ENCODE peak calls at places on chromosome 2, in nine cellular contexts. One of them, this sample, is unnamed.

GRCh38 chr2:66030553-66030952 is 404.4 kb upstream of the MEIS1 start:
- DNase-seq in endothelial cell of umbilical vein: no peak
- DNase-seq in K562: no peak
- DNase-seq in mammary epithelial cell: no peak
- DNase-seq in PC-3: peak; percentile 27
- DNase-seq in IMR-90: peak; percentile 4
- DNase-seq in hepatocyte: no peak
- DNase-seq in MM.1S: no peak
- DNase-seq in GM23248: peak; percentile 8
- DNase-seq in this sample: no peak

GRCh38 chr2:101667823-101668222 is 29.7 kb upstream of the MAP4K4 start:
- DNase-seq in endothelial cell of umbilical vein: no peak
- DNase-seq in GM23248: no peak
- DNase-seq in hepatocyte: no peak
- DNase-seq in mammary epithelial cell: no peak
- DNase-seq in K562: no peak
- DNase-seq in MM.1S: no peak
- DNase-seq in PC-3: no peak
- DNase-seq in IMR-90: no peak
- DNase-seq in this sample: no peak

GRCh38 chr2:170817247-170817998 is 736 bp downstream of the GAD1 start:
- DNase-seq in GM23248: peak; percentile 54
- DNase-seq in PC-3: peak; percentile 34
- DNase-seq in K562: peak; percentile 30
- DNase-seq in endothelial cell of umbilical vein: peak; percentile 40
- DNase-seq in IMR-90: peak; percentile 5
- DNase-seq in MM.1S: no peak
- DNase-seq in mammary epithelial cell: peak; percentile 65
- DNase-seq in hepatocyte: no peak
- DNase-seq in this sample: no peak

GRCh38 chr2:230216489-230216888 is 3.3 kb downstream of the SP110 start:
- DNase-seq in endothelial cell of umbilical vein: no peak
- DNase-seq in hepatocyte: no peak
- DNase-seq in mammary epithelial cell: peak; percentile 60
- DNase-seq in MM.1S: no peak
- DNase-seq in GM23248: no peak
- DNase-seq in K562: no peak
- DNase-seq in IMR-90: no peak
- DNase-seq in PC-3: no peak
- DNase-seq in this sample: no peak

GRCh38 chr2:176902454-176902853 is 310.1 kb upstream of the HNRNPA3 start:
- DNase-seq in PC-3: no peak
- DNase-seq in GM23248: no peak
- DNase-seq in hepatocyte: no peak
- DNase-seq in endothelial cell of umbilical vein: no peak
- DNase-seq in IMR-90: no peak
- DNase-seq in mammary epithelial cell: no peak
- DNase-seq in MM.1S: no peak
- DNase-seq in K562: no peak
- DNase-seq in this sample: no peak

GRCh38 chr2:47907097-47907781 is 941 bp upstream of the FBXO11 start:
- DNase-seq in mammary epithelial cell: no peak
- DNase-seq in PC-3: peak; percentile 15
- DNase-seq in K562: peak; percentile 21
- DNase-seq in GM23248: peak; percentile 45
- DNase-seq in hepatocyte: peak; percentile 28
- DNase-seq in endothelial cell of umbilical vein: no peak
- DNase-seq in IMR-90: no peak
- DNase-seq in MM.1S: peak; percentile 53
- DNase-seq in this sample: peak; percentile 53

GRCh38 chr2:156896294-156896693 is 361.2 kb upstream of the GALNT5 start:
- DNase-seq in hepatocyte: no peak
- DNase-seq in GM23248: no peak
- DNase-seq in MM.1S: peak; percentile 93
- DNase-seq in mammary epithelial cell: peak; percentile 77
- DNase-seq in PC-3: peak; percentile 88
- DNase-seq in IMR-90: peak; percentile 73
- DNase-seq in endothelial cell of umbilical vein: peak; percentile 9
- DNase-seq in K562: no peak
- DNase-seq in this sample: no peak

GRCh38 chr2:67879586-67880290 is 183.1 kb downstream of the C1D start:
- DNase-seq in hepatocyte: no peak
- DNase-seq in K562: no peak
- DNase-seq in endothelial cell of umbilical vein: no peak
- DNase-seq in IMR-90: peak; percentile 69
- DNase-seq in mammary epithelial cell: peak; percentile 81
- DNase-seq in MM.1S: no peak
- DNase-seq in GM23248: peak; percentile 80
- DNase-seq in PC-3: peak; percentile 57
- DNase-seq in this sample: no peak

GRCh38 chr2:169715379-169716228 is 18.0 kb upstream of the KLHL23 start:
- DNase-seq in mammary epithelial cell: peak; percentile 33
- DNase-seq in endothelial cell of umbilical vein: peak; percentile 58
- DNase-seq in GM23248: peak; percentile 36
- DNase-seq in hepatocyte: peak; percentile 39
- DNase-seq in MM.1S: no peak
- DNase-seq in K562: peak; percentile 29
- DNase-seq in PC-3: peak; percentile 74
- DNase-seq in IMR-90: peak; percentile 41
- DNase-seq in this sample: no peak

GRCh38 chr2:10829304-10829703 is 16.7 kb upstream of the PDIA6 start:
- DNase-seq in MM.1S: no peak
- DNase-seq in GM23248: no peak
- DNase-seq in mammary epithelial cell: no peak
- DNase-seq in K562: no peak
- DNase-seq in IMR-90: no peak
- DNase-seq in PC-3: no peak
- DNase-seq in endothelial cell of umbilical vein: no peak
- DNase-seq in hepatocyte: no peak
- DNase-seq in this sample: no peak

GRCh38 chr2:158772306-158773078 is 22.6 kb upstream of the DAPL1 start:
- DNase-seq in MM.1S: no peak
- DNase-seq in mammary epithelial cell: no peak
- DNase-seq in K562: no peak
- DNase-seq in PC-3: no peak
- DNase-seq in endothelial cell of umbilical vein: no peak
- DNase-seq in hepatocyte: no peak
- DNase-seq in IMR-90: no peak
- DNase-seq in GM23248: peak; percentile 51
- DNase-seq in this sample: no peak

GRCh38 chr2:235747001-235747867 is 253.4 kb downstream of the AGAP1 start:
- DNase-seq in mammary epithelial cell: no peak
- DNase-seq in endothelial cell of umbilical vein: no peak
- DNase-seq in GM23248: no peak
- DNase-seq in PC-3: no peak
- DNase-seq in IMR-90: no peak
- DNase-seq in K562: no peak
- DNase-seq in hepatocyte: no peak
- DNase-seq in MM.1S: no peak
- DNase-seq in this sample: no peak

GRCh38 chr2:85795331-85796045 is 41.7 kb downstream of the ATOH8 start:
- DNase-seq in MM.1S: no peak
- DNase-seq in hepatocyte: no peak
- DNase-seq in K562: no peak
- DNase-seq in GM23248: no peak
- DNase-seq in IMR-90: no peak
- DNase-seq in mammary epithelial cell: no peak
- DNase-seq in PC-3: no peak
- DNase-seq in endothelial cell of umbilical vein: no peak
- DNase-seq in this sample: no peak
- H3K4me1 ChIP-seq in MM.1S: no peaks in the 10 kb centered on the region
- H3K4me1 ChIP-seq in hepatocyte: peaks cover 48% of the 10 kb centered on the region
- H3K4me1 ChIP-seq in K562: no peaks in the 10 kb centered on the region
- H3K4me1 ChIP-seq in GM23248: peaks cover 31% of the 10 kb centered on the region
- H3K4me1 ChIP-seq in IMR-90: peaks cover 42% of the 10 kb centered on the region
- H3K4me1 ChIP-seq in mammary epithelial cell: peaks cover 20% of the 10 kb centered on the region
- H3K4me1 ChIP-seq in PC-3: peaks cover 24% of the 10 kb centered on the region
- H3K4me1 ChIP-seq in endothelial cell of umbilical vein: peaks cover 25% of the 10 kb centered on the region
- H3K4me1 ChIP-seq in this sample: no peaks in the 10 kb centered on the region

GRCh38 chr2:216633616-216634316 is 546 bp downstream of the IGFBP2 start:
- DNase-seq in PC-3: peak; percentile 25
- DNase-seq in endothelial cell of umbilical vein: peak; percentile 55
- DNase-seq in MM.1S: no peak
- DNase-seq in K562: no peak
- DNase-seq in IMR-90: no peak
- DNase-seq in GM23248: peak; percentile 48
- DNase-seq in mammary epithelial cell: peak; percentile 42
- DNase-seq in hepatocyte: no peak
- DNase-seq in this sample: no peak

GRCh38 chr2:216635171-216635570 is 2.0 kb downstream of the IGFBP2 start:
- DNase-seq in GM23248: no peak
- DNase-seq in PC-3: no peak
- DNase-seq in hepatocyte: no peak
- DNase-seq in IMR-90: no peak
- DNase-seq in mammary epithelial cell: no peak
- DNase-seq in K562: no peak
- DNase-seq in MM.1S: no peak
- DNase-seq in endothelial cell of umbilical vein: peak; percentile 36
- DNase-seq in this sample: no peak

GRCh38 chr2:216635701-216636541 is 2.7 kb downstream of the IGFBP2 start:
- DNase-seq in GM23248: no peak
- DNase-seq in MM.1S: no peak
- DNase-seq in PC-3: no peak
- DNase-seq in endothelial cell of umbilical vein: no peak
- DNase-seq in mammary epithelial cell: peak; percentile 24
- DNase-seq in IMR-90: no peak
- DNase-seq in K562: no peak
- DNase-seq in hepatocyte: no peak
- DNase-seq in this sample: no peak

GRCh38 chr2:216632952-216633615 is at the start of gene IGFBP2:
- DNase-seq in IMR-90: peak; percentile 40
- DNase-seq in MM.1S: no peak
- DNase-seq in hepatocyte: peak; percentile 79
- DNase-seq in endothelial cell of umbilical vein: peak; percentile 56
- DNase-seq in PC-3: peak; percentile 44
- DNase-seq in GM23248: peak; percentile 55
- DNase-seq in mammary epithelial cell: peak; percentile 59
- DNase-seq in K562: no peak
- DNase-seq in this sample: no peak

GRCh38 chr2:216634317-216635148 is 1.3 kb downstream of the IGFBP2 start:
- DNase-seq in IMR-90: no peak
- DNase-seq in mammary epithelial cell: no peak
- DNase-seq in K562: no peak
- DNase-seq in hepatocyte: no peak
- DNase-seq in MM.1S: no peak
- DNase-seq in endothelial cell of umbilical vein: peak; percentile 29
- DNase-seq in PC-3: no peak
- DNase-seq in GM23248: no peak
- DNase-seq in this sample: no peak
- H2AFZ ChIP-seq in IMR-90: peak overlapping the region; percentile 88
- H2AFZ ChIP-seq in mammary epithelial cell: peak overlapping the region; percentile 86
- H2AFZ ChIP-seq in K562: no peak overlapping the region
- H2AFZ ChIP-seq in hepatocyte: peak overlapping the region; percentile 75
- H2AFZ ChIP-seq in MM.1S: no peak overlapping the region
- H2AFZ ChIP-seq in endothelial cell of umbilical vein: peak overlapping the region; percentile 80
- H2AFZ ChIP-seq in PC-3: peak overlapping the region; percentile 96
- H2AFZ ChIP-seq in GM23248: peak overlapping the region; percentile 77
- H2AFZ ChIP-seq in this sample: no peak overlapping the region

GRCh38 chr2:27737676-27738348 is 33.7 kb upstream of the MRPL33 start:
- DNase-seq in GM23248: peak; percentile 92
- DNase-seq in PC-3: no peak
- DNase-seq in hepatocyte: peak; percentile 70
- DNase-seq in endothelial cell of umbilical vein: peak; percentile 78
- DNase-seq in K562: no peak
- DNase-seq in mammary epithelial cell: peak; percentile 74
- DNase-seq in MM.1S: no peak
- DNase-seq in IMR-90: peak; percentile 84
- DNase-seq in this sample: no peak

GRCh38 chr2:27735263-27735904 is 36.1 kb upstream of the MRPL33 start:
- DNase-seq in mammary epithelial cell: peak; percentile 58
- DNase-seq in endothelial cell of umbilical vein: peak; percentile 46
- DNase-seq in IMR-90: peak; percentile 54
- DNase-seq in hepatocyte: peak; percentile 87
- DNase-seq in GM23248: peak; percentile 84
- DNase-seq in K562: peak; percentile 75
- DNase-seq in MM.1S: no peak
- DNase-seq in PC-3: no peak
- DNase-seq in this sample: no peak

GRCh38 chr2:27736890-27737204 is 34.7 kb upstream of the MRPL33 start:
- DNase-seq in mammary epithelial cell: no peak
- DNase-seq in PC-3: no peak
- DNase-seq in hepatocyte: no peak
- DNase-seq in endothelial cell of umbilical vein: no peak
- DNase-seq in GM23248: no peak
- DNase-seq in MM.1S: no peak
- DNase-seq in K562: no peak
- DNase-seq in IMR-90: no peak
- DNase-seq in this sample: no peak

GRCh38 chr2:27734305-27734704 is 37.2 kb upstream of the MRPL33 start:
- DNase-seq in GM23248: no peak
- DNase-seq in IMR-90: no peak
- DNase-seq in MM.1S: no peak
- DNase-seq in hepatocyte: no peak
- DNase-seq in K562: no peak
- DNase-seq in PC-3: no peak
- DNase-seq in mammary epithelial cell: no peak
- DNase-seq in endothelial cell of umbilical vein: no peak
- DNase-seq in this sample: no peak

DNA sequence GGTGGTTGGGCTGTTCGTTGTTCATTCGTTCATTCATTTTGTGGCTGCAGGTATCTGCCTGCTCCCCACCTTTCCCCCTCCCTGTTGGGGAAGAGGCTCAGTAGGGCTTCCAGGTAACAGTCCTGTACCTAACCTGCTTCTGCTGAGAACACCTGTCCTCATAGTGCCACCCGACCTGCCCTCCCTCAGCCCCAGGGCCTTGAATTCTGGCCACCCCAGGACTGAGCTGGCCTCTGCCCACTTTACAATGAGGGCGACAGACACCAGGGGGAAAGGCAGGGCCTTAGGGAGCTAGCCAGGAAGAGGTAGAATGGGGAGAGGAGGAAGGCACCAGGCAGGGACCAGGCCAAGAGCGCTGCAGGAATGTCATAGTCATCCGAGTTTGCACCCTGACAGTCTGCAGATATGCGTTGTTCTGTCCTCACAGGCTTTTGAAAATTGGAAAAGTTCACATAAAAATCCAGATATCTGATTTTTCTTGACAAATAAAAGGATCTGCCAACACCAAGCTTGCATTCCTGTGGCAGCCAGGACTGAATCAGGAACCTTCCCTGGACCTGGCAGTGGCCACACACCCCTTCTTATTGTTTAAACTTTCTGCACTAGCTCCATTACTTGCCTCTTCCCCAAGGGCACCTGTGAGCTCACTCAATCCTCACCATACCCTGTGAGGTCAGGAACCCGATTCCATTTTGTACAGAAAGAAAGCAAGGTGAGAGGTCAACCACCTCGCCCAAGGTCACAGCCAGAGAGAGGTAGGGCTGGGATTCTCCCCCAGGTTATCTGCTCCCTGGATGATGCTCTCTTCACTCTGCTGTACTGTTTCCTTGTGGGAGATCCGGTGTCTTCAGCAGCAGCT is 35.3 kb upstream of the MRPL33 start:
- DNase-seq in K562: no peak
- DNase-seq in hepatocyte: no peak
- DNase-seq in PC-3: no peak
- DNase-seq in mammary epithelial cell: no peak
- DNase-seq in endothelial cell of umbilical vein: no peak
- DNase-seq in MM.1S: no peak
- DNase-seq in IMR-90: no peak
- DNase-seq in GM23248: peak; percentile 46
- DNase-seq in this sample: no peak
- H3K4me2 ChIP-seq in K562: peak overlapping the region; percentile 57
- H3K4me2 ChIP-seq in hepatocyte: peak overlapping the region; percentile 92
- H3K4me2 ChIP-seq in PC-3: no peak overlapping the region
- H3K4me2 ChIP-seq in mammary epithelial cell: peak overlapping the region; percentile 98
- H3K4me2 ChIP-seq in endothelial cell of umbilical vein: peak overlapping the region; percentile 49
- H3K4me2 ChIP-seq in MM.1S: no peak overlapping the region
- H3K4me2 ChIP-seq in IMR-90: no peak overlapping the region
- H3K4me2 ChIP-seq in GM23248: peak overlapping the region; percentile 73
- H3K4me2 ChIP-seq in this sample: no peak overlapping the region

GRCh38 chr2:227462463-227462951 is 9.4 kb upstream of the AGFG1 start:
- DNase-seq in IMR-90: no peak
- DNase-seq in mammary epithelial cell: no peak
- DNase-seq in K562: peak; percentile 22
- DNase-seq in hepatocyte: peak; percentile 25
- DNase-seq in GM23248: no peak
- DNase-seq in endothelial cell of umbilical vein: no peak
- DNase-seq in PC-3: peak; percentile 19
- DNase-seq in MM.1S: no peak
- DNase-seq in this sample: peak; percentile 31
- H3K4me1 ChIP-seq in IMR-90: peaks cover 17% of the 10 kb centered on the region
- H3K4me1 ChIP-seq in mammary epithelial cell: peaks cover 23% of the 10 kb centered on the region
- H3K4me1 ChIP-seq in K562: peaks cover 29% of the 10 kb centered on the region
- H3K4me1 ChIP-seq in hepatocyte: peaks cover 29% of the 10 kb centered on the region
- H3K4me1 ChIP-seq in GM23248: peaks cover 45% of the 10 kb centered on the region
- H3K4me1 ChIP-seq in endothelial cell of umbilical vein: no peaks in the 10 kb centered on the region
- H3K4me1 ChIP-seq in PC-3: peaks cover 46% of the 10 kb centered on the region
- H3K4me1 ChIP-seq in MM.1S: no peaks in the 10 kb centered on the region
- H3K4me1 ChIP-seq in this sample: peaks cover 30% of the 10 kb centered on the region